ENCODE peak calls at places on chromosomes 5 and 9, in ten cellular contexts. K is hepatocyte; E is head of caudate nucleus; J is left ventricle myocardium inferior; N is breast epithelium; F is germinal center; T is thoracic aorta; D is fibroblast of the aortic adventitia; P is neural progenitor cell; B is naive thymus-derived CD8-positive, alpha-beta T cell. A is an unnamed sample.

GRCh38 chr9:96333958-96334357 is 32.0 kb upstream of the HSD17B3 start:
- DNase-seq in K (no peak), E (no peak), J (no peak), N (no peak), F (no peak), T (no peak), D (no peak), P (no peak), B (no peak), A (no peak)

GRCh38 chr5:53425598-53426516 is 54.6 kb upstream of the FST start:
- DNase-seq in K (peak; percentile 49), E (no peak), J (no peak), N (no peak), F (peak; percentile 32), T (no peak), D (peak; percentile 81), P (peak; percentile 79), B (no peak), A (peak; percentile 25)

GRCh38 chr5:142313693-142314092 is 11.1 kb downstream of the SPRY4 start:
- DNase-seq in K (no peak), E (no peak), J (no peak), N (no peak), F (no peak), T (no peak), D (peak; percentile 28), P (no peak), B (no peak), A (no peak)

GRCh38 chr5:148842161-148842560 is 15.8 kb downstream of the ADRB2 start:
- DNase-seq in K (no peak), E (no peak), J (no peak), N (no peak), F (no peak), T (no peak), D (no peak), P (no peak), B (no peak), A (no peak)

GRCh38 chr5:174022384-174023095 is 23.0 kb upstream of the NSG2 start:
- DNase-seq in K (no peak), E (no peak), J (no peak), N (no peak), F (no peak), T (no peak), D (no peak), P (peak; percentile 34), B (no peak), A (no peak)

GRCh38 chr9:131487001-131487400 is 15.7 kb upstream of the POMT1 start:
- DNase-seq in K (no peak), E (no peak), J (no peak), N (no peak), F (no peak), T (no peak), D (no peak), P (no peak), B (no peak), A (no peak)

GRCh38 chr9:82202808-82203207 is 214.2 kb downstream of the SPATA31D1 start:
- DNase-seq in K (peak; percentile 51), E (no peak), J (no peak), N (no peak), F (no peak), T (no peak), D (peak; percentile 83), P (no peak), B (no peak), A (peak; percentile 72)

GRCh38 chr9:137263506-137263905 is 8.4 kb downstream of the NELFB start:
- DNase-seq in K (no peak), E (no peak), J (no peak), N (no peak), F (no peak), T (no peak), D (no peak), P (no peak), B (no peak), A (no peak)

GRCh38 chr5:113343343-113343742 is 91.4 kb downstream of the TSSK1B start:
- DNase-seq in K (peak; percentile 31), E (no peak), J (no peak), N (no peak), F (no peak), T (no peak), D (peak; percentile 78), P (no peak), B (no peak), A (no peak)

GRCh38 chr5:38923661-38924451 is 78.0 kb downstream of the OSMR start:
- DNase-seq in K (no peak), E (no peak), J (no peak), N (no peak), F (no peak), T (no peak), D (peak; percentile 81), P (no peak), B (no peak), A (peak; percentile 51)

GRCh38 chr5:115487168-115487567 is 57.4 kb downstream of the FEM1C start:
- DNase-seq in K (no peak), E (no peak), J (no peak), N (no peak), F (no peak), T (no peak), D (no peak), P (no peak), B (no peak), A (no peak)

GRCh38 chr9:93954436-93955355 is at the start of gene BARX1:
- DNase-seq in K (no peak), E (no peak), J (no peak), N (no peak), F (no peak), T (no peak), D (no peak), P (peak; percentile 71), B (no peak), A (no peak)

GRCh38 chr5:99815-100214 is 7.8 kb downstream of the PLEKHG4B start:
- DNase-seq in K (no peak), E (no peak), J (no peak), N (no peak), F (no peak), T (no peak), D (no peak), P (no peak), B (no peak), A (no peak)

GRCh38 chr5:83035373-83036170 is 41.6 kb downstream of the TMEM167A start:
- DNase-seq in K (no peak), E (peak; percentile 86), J (peak; percentile 66), N (no peak), F (no peak), T (no peak), D (no peak), P (no peak), B (no peak), A (no peak)

GRCh38 chr5:74199005-74199404 is 441.5 kb downstream of the ENC1 start:
- DNase-seq in K (no peak), E (no peak), J (no peak), N (no peak), F (no peak), T (no peak), D (peak; percentile 40), P (no peak), B (no peak), A (peak; percentile 44)

GRCh38 chr9:132637801-132638200 is 32.0 kb downstream of the DDX31 start:
- DNase-seq in K (no peak), E (no peak), J (no peak), N (no peak), F (no peak), T (no peak), D (no peak), P (no peak), B (no peak), A (no peak)

GRCh38 chr5:128082551-128083032 is 974 bp upstream of the SLC12A2 start:
- DNase-seq in K (no peak), E (no peak), J (no peak), N (no peak), F (peak; percentile 5), T (no peak), D (no peak), P (no peak), B (no peak), A (no peak)

GRCh38 chr9:35060548-35061207 is 11.7 kb downstream of the VCP start:
- DNase-seq in K (no peak), E (no peak), J (no peak), N (no peak), F (no peak), T (no peak), D (no peak), P (no peak), B (no peak), A (no peak)

GRCh38 chr5:138900281-138900965 is 25.3 kb upstream of the LRRTM2 start:
- DNase-seq in K (no peak), E (no peak), J (no peak), N (no peak), F (no peak), T (no peak), D (peak; percentile 19), P (no peak), B (no peak), A (peak; percentile 50)

GRCh38 chr9:135978650-135979461 is 17.7 kb upstream of the UBAC1 start:
- DNase-seq in K (no peak), E (peak; percentile 40), J (no peak), N (no peak), F (no peak), T (no peak), D (no peak), P (no peak), B (peak; percentile 61), A (no peak)

GRCh38 chr9:35942286-35942685 is 15.7 kb downstream of the OR2S2 start:
- DNase-seq in K (no peak), E (no peak), J (no peak), N (no peak), F (no peak), T (no peak), D (no peak), P (no peak), B (no peak), A (no peak)

GRCh38 chr9:447230-448025 is 232.8 kb downstream of the DOCK8 start:
- DNase-seq in K (peak; percentile 74), E (no peak), J (no peak), N (no peak), F (no peak), T (no peak), D (peak; percentile 55), P (no peak), B (peak; percentile 17), A (peak; percentile 63)

GRCh38 chr5:73770601-73771025 is 144.6 kb downstream of the ARHGEF28 start:
- DNase-seq in K (no peak), E (no peak), J (no peak), N (no peak), F (no peak), T (no peak), D (no peak), P (no peak), B (no peak), A (no peak)

GRCh38 chr5:3833566-3833965 is 237.9 kb downstream of the IRX1 start:
- DNase-seq in K (no peak), E (no peak), J (no peak), N (no peak), F (no peak), T (no peak), D (no peak), P (no peak), B (no peak), A (no peak)

GRCh38 chr9:108040783-108041182 is 551.2 kb upstream of the KLF4 start:
- DNase-seq in K (peak; percentile 56), E (no peak), J (no peak), N (peak; percentile 41), F (no peak), T (no peak), D (no peak), P (no peak), B (no peak), A (peak; percentile 83)

GRCh38 chr9:4137755-4138154 is 162.1 kb downstream of the GLIS3 start:
- DNase-seq in K (no peak), E (no peak), J (no peak), N (no peak), F (no peak), T (no peak), D (peak; percentile 51), P (no peak), B (no peak), A (peak; percentile 90)

GRCh38 chr9:35771079-35771441 is 17.0 kb upstream of the MSMP start:
- DNase-seq in K (no peak), E (no peak), J (peak; percentile 54), N (peak; percentile 53), F (no peak), T (no peak), D (no peak), P (no peak), B (no peak), A (no peak)